ENCODE peak calls at places on chromosomes 4 and X, in eight cellular contexts. One of them, this sample, is unnamed.

GRCh38 chrX:17552251-17552650 is 177.3 kb downstream of the NHS start:
- DNase-seq in right cardiac atrium: no peak
- DNase-seq in iris pigment epithelial cell: peak
- DNase-seq in activated CD8-positive, alpha-beta T cell treated with anti-CD3 and anti-CD28 coated beads, Interleukin-2, amount 10 ng/mL, durations not matched to agents 7 days and 5 days: no peak
- DNase-seq in activated naive CD4-positive, alpha-beta T cell treated with anti-CD3 and anti-CD28 coated beads, Interleukin-2, amount 10 ng/mL, durations not matched to agents 7 days and 5 days: no peak
- DNase-seq in neural progenitor cell: no peak
- DNase-seq in SJSA1: no peak
- DNase-seq in adrenal gland: no peak
- DNase-seq in this sample: no peak

GRCh38 chrX:86171366-86171765 is 23.1 kb downstream of the DACH2 start:
- DNase-seq in neural progenitor cell: peak
- DNase-seq in SJSA1: no peak
- DNase-seq in activated CD8-positive, alpha-beta T cell treated with anti-CD3 and anti-CD28 coated beads, Interleukin-2, amount 10 ng/mL, durations not matched to agents 7 days and 5 days: no peak
- DNase-seq in iris pigment epithelial cell: peak
- DNase-seq in adrenal gland: peak
- DNase-seq in activated naive CD4-positive, alpha-beta T cell treated with anti-CD3 and anti-CD28 coated beads, Interleukin-2, amount 10 ng/mL, durations not matched to agents 7 days and 5 days: no peak
- DNase-seq in right cardiac atrium: peak
- DNase-seq in this sample: no peak

GRCh38 chrX:12971282-12972003 is 3.5 kb upstream of the TMSB4X start:
- DNase-seq in iris pigment epithelial cell: no peak
- DNase-seq in SJSA1: no peak
- DNase-seq in neural progenitor cell: no peak
- DNase-seq in adrenal gland: no peak
- DNase-seq in activated CD8-positive, alpha-beta T cell treated with anti-CD3 and anti-CD28 coated beads, Interleukin-2, amount 10 ng/mL, durations not matched to agents 7 days and 5 days: peak
- DNase-seq in activated naive CD4-positive, alpha-beta T cell treated with anti-CD3 and anti-CD28 coated beads, Interleukin-2, amount 10 ng/mL, durations not matched to agents 7 days and 5 days: peak
- DNase-seq in right cardiac atrium: peak
- DNase-seq in this sample: no peak

GRCh38 chrX:75623535-75623934 is 100.7 kb upstream of the ZDHHC15 start:
- DNase-seq in iris pigment epithelial cell: peak
- DNase-seq in activated CD8-positive, alpha-beta T cell treated with anti-CD3 and anti-CD28 coated beads, Interleukin-2, amount 10 ng/mL, durations not matched to agents 7 days and 5 days: no peak
- DNase-seq in SJSA1: no peak
- DNase-seq in right cardiac atrium: no peak
- DNase-seq in activated naive CD4-positive, alpha-beta T cell treated with anti-CD3 and anti-CD28 coated beads, Interleukin-2, amount 10 ng/mL, durations not matched to agents 7 days and 5 days: no peak
- DNase-seq in neural progenitor cell: peak
- DNase-seq in adrenal gland: no peak
- DNase-seq in this sample: no peak

GRCh38 chr4:22991576-22991975 is 298.8 kb downstream of the GBA3 start:
- DNase-seq in iris pigment epithelial cell: no peak
- DNase-seq in activated CD8-positive, alpha-beta T cell treated with anti-CD3 and anti-CD28 coated beads, Interleukin-2, amount 10 ng/mL, durations not matched to agents 7 days and 5 days: no peak
- DNase-seq in activated naive CD4-positive, alpha-beta T cell treated with anti-CD3 and anti-CD28 coated beads, Interleukin-2, amount 10 ng/mL, durations not matched to agents 7 days and 5 days: no peak
- DNase-seq in SJSA1: no peak
- DNase-seq in neural progenitor cell: no peak
- DNase-seq in adrenal gland: no peak
- DNase-seq in right cardiac atrium: no peak
- DNase-seq in this sample: no peak

GRCh38 chr4:184163813-184164212 is 53.9 kb downstream of the ENPP6 start:
- DNase-seq in adrenal gland: peak
- DNase-seq in iris pigment epithelial cell: peak
- DNase-seq in SJSA1: no peak
- DNase-seq in right cardiac atrium: peak
- DNase-seq in activated CD8-positive, alpha-beta T cell treated with anti-CD3 and anti-CD28 coated beads, Interleukin-2, amount 10 ng/mL, durations not matched to agents 7 days and 5 days: peak
- DNase-seq in activated naive CD4-positive, alpha-beta T cell treated with anti-CD3 and anti-CD28 coated beads, Interleukin-2, amount 10 ng/mL, durations not matched to agents 7 days and 5 days: peak
- DNase-seq in neural progenitor cell: peak
- DNase-seq in this sample: peak

GRCh38 chrX:63754141-63754859 is 30.7 kb downstream of the ARHGEF9 start:
- DNase-seq in activated CD8-positive, alpha-beta T cell treated with anti-CD3 and anti-CD28 coated beads, Interleukin-2, amount 10 ng/mL, durations not matched to agents 7 days and 5 days: peak
- DNase-seq in neural progenitor cell: no peak
- DNase-seq in iris pigment epithelial cell: peak
- DNase-seq in SJSA1: no peak
- DNase-seq in activated naive CD4-positive, alpha-beta T cell treated with anti-CD3 and anti-CD28 coated beads, Interleukin-2, amount 10 ng/mL, durations not matched to agents 7 days and 5 days: peak
- DNase-seq in right cardiac atrium: no peak
- DNase-seq in adrenal gland: no peak
- DNase-seq in this sample: peak

GRCh38 chr4:3070709-3071500 is 3.4 kb downstream of the HTT-AS start:
- DNase-seq in right cardiac atrium: no peak
- DNase-seq in iris pigment epithelial cell: no peak
- DNase-seq in neural progenitor cell: no peak
- DNase-seq in adrenal gland: no peak
- DNase-seq in SJSA1: no peak
- DNase-seq in activated naive CD4-positive, alpha-beta T cell treated with anti-CD3 and anti-CD28 coated beads, Interleukin-2, amount 10 ng/mL, durations not matched to agents 7 days and 5 days: no peak
- DNase-seq in activated CD8-positive, alpha-beta T cell treated with anti-CD3 and anti-CD28 coated beads, Interleukin-2, amount 10 ng/mL, durations not matched to agents 7 days and 5 days: no peak
- DNase-seq in this sample: no peak

GRCh38 chr4:40473578-40474388 is 138.7 kb downstream of the CHRNA9 start:
- DNase-seq in adrenal gland: no peak
- DNase-seq in activated CD8-positive, alpha-beta T cell treated with anti-CD3 and anti-CD28 coated beads, Interleukin-2, amount 10 ng/mL, durations not matched to agents 7 days and 5 days: no peak
- DNase-seq in neural progenitor cell: no peak
- DNase-seq in iris pigment epithelial cell: no peak
- DNase-seq in right cardiac atrium: no peak
- DNase-seq in SJSA1: no peak
- DNase-seq in activated naive CD4-positive, alpha-beta T cell treated with anti-CD3 and anti-CD28 coated beads, Interleukin-2, amount 10 ng/mL, durations not matched to agents 7 days and 5 days: no peak
- DNase-seq in this sample: no peak

GRCh38 chr4:152696764-152697250 is 17.0 kb upstream of the TMEM154 start:
- DNase-seq in neural progenitor cell: no peak
- DNase-seq in right cardiac atrium: no peak
- DNase-seq in activated naive CD4-positive, alpha-beta T cell treated with anti-CD3 and anti-CD28 coated beads, Interleukin-2, amount 10 ng/mL, durations not matched to agents 7 days and 5 days: peak
- DNase-seq in activated CD8-positive, alpha-beta T cell treated with anti-CD3 and anti-CD28 coated beads, Interleukin-2, amount 10 ng/mL, durations not matched to agents 7 days and 5 days: peak
- DNase-seq in SJSA1: no peak
- DNase-seq in iris pigment epithelial cell: peak
- DNase-seq in adrenal gland: no peak
- DNase-seq in this sample: no peak

GRCh38 chrX:107751127-107751526 is 24.5 kb downstream of the TSC22D3 start:
- DNase-seq in activated naive CD4-positive, alpha-beta T cell treated with anti-CD3 and anti-CD28 coated beads, Interleukin-2, amount 10 ng/mL, durations not matched to agents 7 days and 5 days: no peak
- DNase-seq in SJSA1: no peak
- DNase-seq in adrenal gland: no peak
- DNase-seq in iris pigment epithelial cell: no peak
- DNase-seq in neural progenitor cell: no peak
- DNase-seq in activated CD8-positive, alpha-beta T cell treated with anti-CD3 and anti-CD28 coated beads, Interleukin-2, amount 10 ng/mL, durations not matched to agents 7 days and 5 days: no peak
- DNase-seq in right cardiac atrium: no peak
- DNase-seq in this sample: no peak

GRCh38 chr4:124121511-124121934 is 591.0 kb downstream of the ANKRD50 start:
- DNase-seq in SJSA1: no peak
- DNase-seq in adrenal gland: no peak
- DNase-seq in activated CD8-positive, alpha-beta T cell treated with anti-CD3 and anti-CD28 coated beads, Interleukin-2, amount 10 ng/mL, durations not matched to agents 7 days and 5 days: no peak
- DNase-seq in activated naive CD4-positive, alpha-beta T cell treated with anti-CD3 and anti-CD28 coated beads, Interleukin-2, amount 10 ng/mL, durations not matched to agents 7 days and 5 days: no peak
- DNase-seq in iris pigment epithelial cell: peak
- DNase-seq in right cardiac atrium: no peak
- DNase-seq in neural progenitor cell: no peak
- DNase-seq in this sample: no peak

GRCh38 chr4:1472911-1473518 is 66.8 kb upstream of the NKX1-1 start:
- DNase-seq in right cardiac atrium: peak
- DNase-seq in activated naive CD4-positive, alpha-beta T cell treated with anti-CD3 and anti-CD28 coated beads, Interleukin-2, amount 10 ng/mL, durations not matched to agents 7 days and 5 days: no peak
- DNase-seq in activated CD8-positive, alpha-beta T cell treated with anti-CD3 and anti-CD28 coated beads, Interleukin-2, amount 10 ng/mL, durations not matched to agents 7 days and 5 days: no peak
- DNase-seq in iris pigment epithelial cell: no peak
- DNase-seq in SJSA1: no peak
- DNase-seq in adrenal gland: no peak
- DNase-seq in neural progenitor cell: no peak
- DNase-seq in this sample: no peak

GRCh38 chr4:170400346-170400745 is 310.6 kb upstream of the AADAT start:
- DNase-seq in activated CD8-positive, alpha-beta T cell treated with anti-CD3 and anti-CD28 coated beads, Interleukin-2, amount 10 ng/mL, durations not matched to agents 7 days and 5 days: no peak
- DNase-seq in adrenal gland: no peak
- DNase-seq in right cardiac atrium: no peak
- DNase-seq in iris pigment epithelial cell: no peak
- DNase-seq in SJSA1: no peak
- DNase-seq in activated naive CD4-positive, alpha-beta T cell treated with anti-CD3 and anti-CD28 coated beads, Interleukin-2, amount 10 ng/mL, durations not matched to agents 7 days and 5 days: no peak
- DNase-seq in neural progenitor cell: peak
- DNase-seq in this sample: no peak

GRCh38 chrX:132820675-132821074 is 137.8 kb downstream of the HS6ST2 start:
- DNase-seq in activated naive CD4-positive, alpha-beta T cell treated with anti-CD3 and anti-CD28 coated beads, Interleukin-2, amount 10 ng/mL, durations not matched to agents 7 days and 5 days: no peak
- DNase-seq in adrenal gland: no peak
- DNase-seq in iris pigment epithelial cell: no peak
- DNase-seq in SJSA1: no peak
- DNase-seq in activated CD8-positive, alpha-beta T cell treated with anti-CD3 and anti-CD28 coated beads, Interleukin-2, amount 10 ng/mL, durations not matched to agents 7 days and 5 days: no peak
- DNase-seq in right cardiac atrium: no peak
- DNase-seq in neural progenitor cell: no peak
- DNase-seq in this sample: no peak

This sample was measured in NCI-H2227 treated with DMSO at 0.1 percent for 48 hours.